ENCODE peak calls at places on chromosomes 4 and X, in ten cellular contexts. G is A549; M is SK-N-SH; H is astrocyte; B is fibroblast of lung; Z is transverse colon; R is HepG2; Y is GM12878; I is CD8-positive, alpha-beta T cell; F is BJ. V is an unnamed sample.

GRCh38 chr4:15682340-15682725 is 706 bp downstream of the FAM200B start:
- DNase-seq in H (no peak), B (no peak), Y (no peak), Z (no peak), M (no peak), R (no peak), I (no peak), F (no peak), G (no peak), V (peak)

GRCh38 chrX:153626863-153627674 is 19.9 kb upstream of the DUSP9 start:
- DNase-seq in B (no peak), H (no peak), R (peak), Z (no peak), G (no peak), I (no peak), M (no peak), Y (no peak), F (no peak), V (no peak)

GRCh38 chrX:19846995-19847790 is 40.2 kb downstream of the SH3KBP1 start:
- DNase-seq in R (no peak), I (no peak), F (peak), H (peak), M (no peak), G (peak), B (peak), Y (no peak), Z (no peak), V (peak)

GRCh38 chr4:159487284-159487747 is 384.4 kb downstream of the RAPGEF2 start:
- DNase-seq in H (peak), M (peak), B (peak), G (peak), F (peak), Y (peak), Z (peak), I (no peak), R (peak), V (peak)

GRCh38 chr4:169668069-169668721 is 47.8 kb downstream of the CLCN3 start:
- DNase-seq in H (no peak), F (no peak), G (no peak), R (peak), I (no peak), M (no peak), Y (no peak), B (no peak), Z (peak), V (no peak)

GRCh38 chr4:155666701-155667537 is at the start of gene GUCY1A1:
- DNase-seq in F (no peak), B (peak), G (no peak), Z (peak), H (peak), M (peak), I (peak), Y (no peak), R (no peak), V (peak)

GRCh38 chr4:138494931-138495330 is 252.8 kb upstream of the SLC7A11 start:
- DNase-seq in R (peak), B (peak), Z (no peak), M (no peak), H (no peak), G (peak), F (no peak), I (no peak), Y (peak), V (peak)

GRCh38 chrX:14673764-14674163 is 144.4 kb downstream of the GLRA2 start:
- DNase-seq in F (peak), Z (peak), M (no peak), R (peak), H (peak), G (peak), B (peak), I (no peak), Y (peak), V (peak)

GRCh38 chr4:128225148-128225547 is 62.5 kb downstream of the PGRMC2 start:
- DNase-seq in G (no peak), Z (no peak), Y (no peak), B (peak), M (no peak), H (peak), R (no peak), I (no peak), F (no peak), V (peak)

GRCh38 chrX:2672084-2672483 is 19.0 kb upstream of the CD99 start:
- DNase-seq in R (no peak), H (no peak), G (no peak), I (no peak), F (no peak), Y (no peak), M (no peak), Z (no peak), B (no peak), V (no peak)

GRCh38 chr4:107603430-107603829 is 116.6 kb downstream of the PAPSS1 start:
- DNase-seq in F (no peak), Y (no peak), I (no peak), H (peak), M (no peak), R (no peak), Z (peak), G (no peak), B (peak), V (no peak)

GRCh38 chr4:156913234-156913633 is 58.4 kb downstream of the PDGFC start:
- DNase-seq in R (no peak), Y (no peak), G (no peak), H (no peak), I (no peak), F (no peak), B (no peak), M (no peak), Z (no peak), V (no peak)

GRCh38 chr4:3669553-3669949 is 96.6 kb upstream of the ADRA2C start:
- DNase-seq in Y (no peak), B (no peak), F (no peak), Z (no peak), R (no peak), M (no peak), I (no peak), G (no peak), H (no peak), V (no peak)

GRCh38 chrX:118315529-118315928 is 30.4 kb upstream of the WDR44 start:
- DNase-seq in B (no peak), H (no peak), I (no peak), F (no peak), Y (no peak), R (no peak), G (no peak), Z (no peak), M (no peak), V (no peak)

GRCh38 chr4:184310171-184310567 is 92.5 kb upstream of the ENPP6 start:
- DNase-seq in M (no peak), R (no peak), Y (no peak), G (peak), F (no peak), I (peak), H (no peak), B (no peak), Z (peak), V (no peak)

GRCh38 chr4:3720461-3720860 is 45.7 kb upstream of the ADRA2C start:
- DNase-seq in G (no peak), F (no peak), Y (no peak), M (no peak), B (no peak), R (no peak), I (no peak), Z (no peak), H (no peak), V (no peak)

GRCh38 chr4:75990129-75990528 is 616 bp downstream of the SDAD1 start:
- DNase-seq in F (no peak), B (peak), I (no peak), R (peak), G (no peak), H (no peak), Z (no peak), Y (no peak), M (peak), V (peak)

GRCh38 chr4:26762650-26763049 is 98.0 kb upstream of the STIM2 start:
- DNase-seq in F (no peak), H (no peak), Z (peak), M (no peak), B (peak), R (no peak), G (no peak), I (no peak), Y (no peak), V (no peak)

GRCh38 chrX:40871385-40872082 is 136.2 kb upstream of the MED14 start:
- DNase-seq in G (no peak), M (no peak), B (peak), Z (no peak), Y (peak), H (peak), I (no peak), R (no peak), F (no peak), V (no peak)

GRCh38 chr4:16707874-16708273 is 190.6 kb downstream of the LDB2 start:
- DNase-seq in H (peak), B (peak), Z (no peak), M (no peak), G (no peak), Y (no peak), F (no peak), R (no peak), I (no peak), V (peak)
- H3K4me3 ChIP-seq in H (no peak), B (no peak), Z (no peak), M (no peak), G (no peak), Y (no peak), F (no peak), R (no peak), I (no peak), V (no peak)

GRCh38 chrX:129449141-129449540 is 74.1 kb downstream of the SMARCA1 start:
- DNase-seq in M (no peak), G (peak), B (no peak), Y (no peak), I (no peak), R (no peak), F (no peak), Z (no peak), H (no peak), V (no peak)
- TF ChIP-seq CTCF in M (peak), G (no peak), B (no peak), Y (peak), I (no peak), R (no peak), F (peak), Z (no peak), H (no peak), V (no peak)

GRCh38 chr4:41613362-41613761 is 75.4 kb downstream of the LIMCH1 start:
- DNase-seq in M (no peak), I (no peak), H (peak), Z (no peak), Y (no peak), B (peak), R (no peak), F (no peak), G (no peak), V (no peak)
- H3K4me3 ChIP-seq in M (no peak), I (no peak), H (peak), Z (peak), Y (no peak), B (no peak), R (no peak), F (peak), G (no peak), V (no peak)

GRCh38 chrX:107324493-107325310 is 118.3 kb downstream of the DNAAF6 start:
- DNase-seq in Y (no peak), R (no peak), B (peak), G (peak), Z (no peak), M (peak), F (no peak), I (no peak), H (peak), V (peak)
- TF ChIP-seq CTCF in Y (peak), R (peak), B (no peak), G (peak), Z (no peak), M (peak), F (no peak), I (no peak), H (no peak), V (peak)

GRCh38 chrX:154979671-154980070 is 42.9 kb downstream of the F8 start:
- DNase-seq in R (no peak), F (no peak), M (no peak), H (no peak), G (no peak), B (no peak), Y (no peak), I (no peak), Z (no peak), V (no peak)

GRCh38 chrX:154981116-154981411 is 41.5 kb downstream of the F8 start:
- DNase-seq in Y (no peak), M (no peak), B (no peak), H (no peak), G (no peak), R (no peak), Z (no peak), I (no peak), F (no peak), V (no peak)

DNA sequence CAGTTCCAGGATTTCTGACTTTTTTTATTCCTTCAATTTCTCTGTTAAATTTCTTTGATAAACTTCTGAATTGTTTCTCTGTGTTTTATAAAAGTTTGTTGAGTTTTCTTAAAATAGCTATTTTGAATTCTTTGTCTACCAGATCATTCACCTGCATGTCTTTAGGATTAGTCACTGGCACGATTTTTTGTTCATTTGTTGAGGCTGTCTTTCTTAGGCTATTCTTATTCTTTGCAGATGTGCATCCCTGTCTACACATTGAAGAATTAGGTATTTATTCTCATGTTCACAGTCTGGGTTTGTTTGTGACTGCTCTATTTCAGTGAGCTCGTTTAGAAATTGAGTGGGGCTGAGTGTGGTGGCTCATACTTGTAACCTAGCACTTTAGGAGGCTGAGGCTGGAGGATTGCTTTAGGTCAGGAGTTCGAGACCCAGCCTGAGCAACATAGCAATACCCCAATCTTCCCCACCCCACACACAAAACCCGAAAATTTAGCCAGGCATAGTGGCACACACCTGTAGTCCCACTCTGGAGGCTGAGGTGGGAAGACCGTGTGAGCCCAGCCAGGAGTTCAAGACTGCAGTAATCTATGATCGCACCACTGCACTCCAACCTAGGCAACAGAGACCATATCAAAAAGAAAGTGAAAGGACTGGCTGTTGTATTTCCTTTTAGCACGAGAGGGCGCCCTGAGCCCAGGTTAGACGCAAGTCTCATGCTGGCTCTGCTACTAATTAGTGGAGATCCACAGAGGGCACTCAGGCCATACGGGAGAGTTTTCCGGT is 42.0 kb downstream of the F8 start:
- DNase-seq in Z (peak), I (peak), G (peak), H (peak), B (peak), F (peak), R (peak), Y (peak), M (peak), V (peak)
- H3K4me3 ChIP-seq in Z (no peak), I (peak), G (peak), H (peak), B (peak), F (peak), R (peak), Y (peak), M (peak), V (peak)

GRCh38 chr4:141657550-141657949 is 21.2 kb downstream of the IL15 start:
- DNase-seq in B (no peak), H (no peak), G (no peak), R (no peak), Y (no peak), Z (no peak), M (no peak), F (no peak), I (no peak), V (no peak)
- TF ChIP-seq CTCF in B (no peak), H (no peak), G (no peak), R (peak), Y (no peak), Z (no peak), M (no peak), F (no peak), I (no peak), V (no peak)

DNA sequence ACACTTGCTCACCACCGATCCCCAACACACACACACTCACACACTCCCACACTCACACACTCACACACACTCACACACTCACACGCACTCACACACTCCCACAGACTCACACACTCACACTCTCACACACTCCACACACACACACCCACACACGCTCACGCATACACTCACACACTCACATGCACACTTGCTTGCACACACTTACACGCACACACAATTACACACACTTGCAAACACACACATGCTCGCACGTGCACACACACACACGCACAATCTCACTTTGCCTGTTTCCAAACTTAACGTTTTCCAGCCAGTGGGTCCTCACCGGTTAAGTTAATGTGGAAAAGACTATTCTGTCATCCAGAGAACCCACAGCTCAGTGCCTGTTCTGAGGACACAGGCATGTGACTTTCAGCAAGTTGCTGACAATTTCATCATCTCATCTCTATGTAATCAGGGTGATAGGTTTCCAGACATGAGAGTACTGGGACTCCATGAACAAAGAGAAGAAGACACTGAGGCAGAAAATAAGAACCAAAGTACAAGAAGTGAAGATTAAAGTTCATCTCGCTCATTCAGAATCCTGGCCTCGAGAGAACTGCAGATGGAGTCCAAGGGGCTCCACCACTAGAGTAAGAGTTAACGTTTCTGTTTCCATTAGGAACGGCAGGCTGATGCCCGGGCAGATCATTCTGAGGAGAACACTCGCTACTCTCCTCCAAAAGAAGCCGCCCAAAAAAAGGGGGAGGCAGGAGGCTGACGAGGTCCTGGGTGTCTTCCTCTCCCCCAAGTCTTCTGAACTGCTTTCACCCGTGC is 153.2 kb upstream of the FRG1 start:
- DNase-seq in I (no peak), M (no peak), F (no peak), H (no peak), Z (no peak), Y (no peak), B (no peak), G (no peak), R (no peak), V (no peak)
- H3K4me3 ChIP-seq in I (no peak), M (no peak), F (no peak), H (no peak), Z (no peak), Y (no peak), B (no peak), G (no peak), R (no peak), V (no peak)

DNA sequence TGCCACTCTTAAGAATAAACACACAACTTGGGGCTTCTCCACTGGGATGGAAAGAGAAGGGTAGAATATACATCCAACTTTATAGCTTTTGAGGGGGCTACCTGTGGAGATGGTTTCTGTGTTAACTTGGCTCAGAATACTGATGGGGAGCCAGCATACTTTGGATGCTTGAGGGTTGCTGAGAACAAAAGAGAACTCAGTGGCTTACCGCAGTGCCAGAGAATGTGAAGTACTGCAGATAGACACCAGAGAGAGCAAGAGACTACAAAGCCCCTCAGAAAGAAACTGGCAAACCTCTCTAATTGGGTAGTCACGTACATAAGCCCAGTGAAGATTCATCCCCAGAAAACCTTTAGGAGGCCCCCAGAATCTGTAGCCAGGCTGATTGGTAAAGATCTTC is 214.4 kb downstream of the DCHS2 start:
- DNase-seq in R (no peak), Y (no peak), G (no peak), H (peak), F (no peak), I (no peak), B (peak), M (no peak), Z (no peak), V (no peak)
- TF ChIP-seq CTCF in R (no peak), Y (no peak), G (no peak), H (no peak), F (no peak), I (no peak), B (no peak), M (no peak), Z (no peak), V (no peak)

GRCh38 chrX:57681341-57681740 is 1.3 kb upstream of the NLRP2B start:
- DNase-seq in I (no peak), F (no peak), H (no peak), Z (no peak), M (no peak), Y (no peak), B (no peak), G (no peak), R (no peak), V (no peak)

GRCh38 chrX:57680160-57680559 is at the start of gene NLRP2B:
- DNase-seq in M (no peak), H (no peak), G (no peak), F (no peak), B (no peak), I (no peak), R (no peak), Z (no peak), Y (no peak), V (no peak)

GRCh38 chrX:57678686-57679428 is 1.2 kb downstream of the NLRP2B start:
- DNase-seq in R (no peak), G (no peak), Y (no peak), B (no peak), F (no peak), I (no peak), M (no peak), Z (no peak), H (no peak), V (no peak)

GRCh38 chrX:57674861-57675260 is 5.2 kb downstream of the NLRP2B start:
- DNase-seq in I (no peak), M (no peak), F (no peak), B (no peak), G (no peak), Y (no peak), Z (no peak), R (no peak), H (no peak), V (no peak)

GRCh38 chrX:57677132-57677858 is 2.8 kb downstream of the NLRP2B start:
- DNase-seq in G (no peak), Y (no peak), Z (no peak), B (no peak), R (no peak), F (no peak), I (no peak), H (no peak), M (no peak), V (no peak)
- H3K4me3 ChIP-seq in G (no peak), Y (no peak), Z (no peak), B (no peak), R (no peak), F (no peak), I (no peak), H (no peak), M (no peak), V (no peak)

GRCh38 chrX:13216139-13216538 is 103.7 kb downstream of the ATXN3L start:
- DNase-seq in Y (no peak), I (no peak), F (no peak), Z (no peak), B (peak), H (peak), R (no peak), M (no peak), G (no peak), V (no peak)

GRCh38 chrX:13212191-13212651 is 107.6 kb downstream of the ATXN3L start:
- DNase-seq in G (no peak), R (no peak), B (no peak), F (no peak), I (no peak), Y (no peak), M (no peak), Z (no peak), H (no peak), V (peak)

GRCh38 chrX:13220916-13221315 is 98.9 kb downstream of the ATXN3L start:
- DNase-seq in Y (no peak), M (no peak), H (peak), F (no peak), G (no peak), R (no peak), B (peak), Z (no peak), I (no peak), V (peak)

GRCh38 chrX:13219990-13220764 is 99.7 kb downstream of the ATXN3L start:
- DNase-seq in M (no peak), G (peak), R (no peak), F (no peak), Z (no peak), B (peak), Y (no peak), I (no peak), H (peak), V (peak)

GRCh38 chrX:13215729-13216128 is 104.1 kb downstream of the ATXN3L start:
- DNase-seq in H (peak), R (no peak), Y (no peak), M (no peak), B (peak), I (no peak), G (no peak), Z (no peak), F (no peak), V (peak)
- TF ChIP-seq CTCF in H (no peak), R (no peak), Y (no peak), M (no peak), B (no peak), I (no peak), G (no peak), Z (no peak), F (no peak), V (no peak)